ENCODE peak calls at places on chromosome 3, in six cellular contexts. R is CD8-positive, alpha-beta T cell; U is Panc1; C is CD4-positive, CD25-positive, alpha-beta regulatory T cell; P is fibroblast of lung; X is PC-3. M is an unnamed sample. For H3K9me3, the result is how much of the 10 kb centered on the place peaks cover.

GRCh38 chr3:159947220-159947619 is 41.4 kb upstream of the IL12A start:
- DNase-seq in R (no peak), U (no peak), C (no peak), P (peak), X (no peak), M (no peak)

GRCh38 chr3:174498638-174499037 is 360.5 kb upstream of the NAALADL2 start:
- DNase-seq in R (no peak), U (no peak), C (no peak), P (peak), X (no peak), M (no peak)

GRCh38 chr3:71219744-71220638 is 363.5 kb downstream of the FOXP1 start:
- DNase-seq in R (peak), U (no peak), C (peak), P (no peak), X (no peak), M (no peak)

GRCh38 chr3:128969993-128970740 is 23.7 kb downstream of the CFAP92 start:
- DNase-seq in R (peak), U (peak), C (peak), P (peak), X (peak), M (peak)

GRCh38 chr3:128060473-128061381 is 8.5 kb downstream of the SEC61A1 start:
- DNase-seq in R (no peak), U (no peak), C (no peak), P (peak), X (peak), M (no peak)

GRCh38 chr3:66195347-66195783 is 25.4 kb upstream of the SLC25A26 start:
- DNase-seq in R (no peak), U (peak), C (no peak), P (peak), X (peak), M (no peak)

GRCh38 chr3:17602126-17602525 is 140.3 kb downstream of the TBC1D5 start:
- DNase-seq in R (no peak), U (no peak), C (no peak), P (no peak), X (peak), M (no peak)

GRCh38 chr3:151724846-151725562 is 8.7 kb upstream of the AADACL2 start:
- DNase-seq in R (no peak), U (no peak), C (no peak), P (no peak), X (peak), M (no peak)

GRCh38 chr3:170992854-170993253 is 33.7 kb downstream of the SLC2A2 start:
- DNase-seq in R (no peak), U (no peak), C (no peak), P (peak), X (no peak), M (no peak)

GRCh38 chr3:122247087-122247824 is 63.8 kb downstream of the CASR start:
- DNase-seq in R (no peak), U (no peak), C (no peak), P (no peak), X (no peak), M (no peak)

GRCh38 chr3:45992820-45993219 is 2.8 kb downstream of the FYCO1 start:
- DNase-seq in R (no peak), U (no peak), C (peak), P (no peak), X (no peak), M (no peak)

GRCh38 chr3:96331341-96331740 is 483.1 kb upstream of the EPHA6 start:
- DNase-seq in R (no peak), U (no peak), C (no peak), P (no peak), X (peak), M (no peak)

GRCh38 chr3:4704552-4704951 is 211.4 kb downstream of the ITPR1 start:
- DNase-seq in R (no peak), U (no peak), C (peak), P (no peak), X (no peak), M (no peak)

GRCh38 chr3:11544413-11545181 is 99.1 kb downstream of the VGLL4 start:
- DNase-seq in R (no peak), U (no peak), C (no peak), P (peak), X (no peak), M (no peak)

GRCh38 chr3:74630602-74631001 is 16.1 kb upstream of the CNTN3 start:
- DNase-seq in R (no peak), U (no peak), C (no peak), P (peak), X (no peak), M (no peak)

GRCh38 chr3:151394611-151395010 is 10.1 kb upstream of the P2RY12 start:
- DNase-seq in R (no peak), U (no peak), C (no peak), P (no peak), X (no peak), M (no peak)

GRCh38 chr3:70832035-70832795 is 519.8 kb upstream of the MDFIC2 start:
- DNase-seq in R (no peak), U (no peak), C (no peak), P (peak), X (peak), M (no peak)

GRCh38 chr3:196138927-196139680 is 57.2 kb upstream of the TFRC start:
- DNase-seq in R (no peak), U (no peak), C (no peak), P (no peak), X (no peak), M (no peak)

GRCh38 chr3:30256474-30256873 is 349.9 kb upstream of the TGFBR2 start:
- DNase-seq in R (no peak), U (no peak), C (no peak), P (no peak), X (no peak), M (no peak)

GRCh38 chr3:24220859-24221657 is 273.6 kb downstream of the THRB start:
- DNase-seq in R (no peak), U (peak), C (no peak), P (peak), X (peak), M (no peak)

GRCh38 chr3:8712871-8713360 is 20.7 kb upstream of the CAV3 start:
- DNase-seq in R (no peak), U (no peak), C (no peak), P (no peak), X (no peak), M (no peak)

GRCh38 chr3:102053375-102053989 is 204.2 kb downstream of the NFKBIZ start:
- DNase-seq in R (no peak), U (no peak), C (no peak), P (peak), X (peak), M (no peak)

GRCh38 chr3:13715961-13716360 is 163.9 kb downstream of the WNT7A start:
- DNase-seq in R (no peak), U (no peak), C (no peak), P (no peak), X (no peak), M (no peak)
- H3K9me3 ChIP-seq in R (under half), U (under half), C (under half), P (under half), X (under half), M (under half)

GRCh38 chr3:153422314-153422713 is 260.3 kb downstream of the RAP2B start:
- DNase-seq in R (no peak), U (no peak), C (no peak), P (no peak), X (no peak), M (no peak)
- H3K9me3 ChIP-seq in R (under half), U (under half), C (under half), P (under half), X (under half), M (under half)

GRCh38 chr3:16470590-16470989 is 42.9 kb downstream of the RFTN1 start:
- DNase-seq in R (no peak), U (no peak), C (no peak), P (no peak), X (no peak), M (no peak)
- H3K9me3 ChIP-seq in R (under half), U (under half), C (under half), P (under half), X (under half), M (under half)

GRCh38 chr3:177658354-177658753 is 461.1 kb upstream of the TBL1XR1 start:
- DNase-seq in R (no peak), U (no peak), C (no peak), P (no peak), X (no peak), M (no peak)

GRCh38 chr3:177652556-177653290 is 455.4 kb upstream of the TBL1XR1 start:
- DNase-seq in R (no peak), U (no peak), C (no peak), P (peak), X (no peak), M (no peak)

GRCh38 chr3:177657243-177657642 is 460.0 kb upstream of the TBL1XR1 start:
- DNase-seq in R (no peak), U (no peak), C (no peak), P (no peak), X (no peak), M (no peak)
- H3K9me3 ChIP-seq in R (under half), U (under half), C (under half), P (under half), X (under half), M (under half)